ENCODE peak calls at places on chromosomes 6 and 20, in ten cellular contexts. L is AG04450; R is kidney; V is cardiac fibroblast; C is H9; A is Peyer's patch; M is endothelial cell; Z is MM.1S; Q is CD4-positive, alpha-beta T cell; Y is tibial nerve. I is an unnamed sample.

GRCh38 chr6:82045965-82046756 is 201.4 kb downstream of the IBTK start:
- DNase-seq in Z (no peak), Y (no peak), V (peak), Q (no peak), A (no peak), C (no peak), L (peak), M (no peak), R (no peak), I (no peak)

GRCh38 chr6:158686791-158687381 is 37.0 kb downstream of the SYTL3 start:
- DNase-seq in A (no peak), C (no peak), L (no peak), M (no peak), Z (no peak), Q (no peak), Y (no peak), R (no peak), V (no peak), I (peak)

GRCh38 chr20:43533060-43533459 is 25.6 kb downstream of the L3MBTL1 start:
- DNase-seq in L (no peak), C (no peak), R (no peak), Y (no peak), A (no peak), M (no peak), Q (no peak), Z (no peak), V (peak), I (no peak)

GRCh38 chr20:38843346-38843745 is 37.8 kb downstream of the PPP1R16B start:
- DNase-seq in Y (no peak), Z (no peak), L (no peak), C (no peak), M (no peak), A (no peak), R (no peak), V (no peak), Q (no peak), I (no peak)

GRCh38 chr6:35370124-35370741 is 27.9 kb downstream of the PPARD start:
- DNase-seq in Z (peak), L (peak), R (peak), Y (peak), V (peak), A (peak), Q (no peak), C (no peak), M (no peak), I (no peak)

GRCh38 chr6:115091461-115091860 is 748.6 kb upstream of the HS3ST5 start:
- DNase-seq in V (no peak), M (no peak), R (no peak), Q (no peak), C (no peak), A (no peak), Y (no peak), L (no peak), Z (no peak), I (no peak)

GRCh38 chr6:138267971-138268895 is 49.9 kb upstream of the PBOV1 start:
- DNase-seq in V (no peak), L (no peak), Y (no peak), A (no peak), Z (no peak), M (no peak), R (no peak), Q (no peak), C (no peak), I (no peak)

GRCh38 chr6:158358450-158359077 is 46.3 kb downstream of the TULP4 start:
- DNase-seq in Y (no peak), A (no peak), L (no peak), C (no peak), Z (no peak), M (no peak), R (no peak), Q (no peak), V (no peak), I (no peak)

GRCh38 chr6:8195040-8195713 is 92.8 kb upstream of the EEF1E1 start:
- DNase-seq in L (no peak), V (no peak), C (no peak), A (no peak), R (no peak), Z (no peak), M (peak), Y (no peak), Q (no peak), I (no peak)

GRCh38 chr6:41713650-41714291 is 21.6 kb downstream of the TFEB start:
- DNase-seq in M (no peak), C (no peak), Y (no peak), A (peak), V (peak), Z (no peak), Q (no peak), R (peak), L (no peak), I (no peak)

GRCh38 chr20:4465855-4466545 is 255.7 kb upstream of the PRND start:
- DNase-seq in M (no peak), Q (no peak), V (no peak), A (no peak), C (no peak), Z (no peak), Y (no peak), R (no peak), L (no peak), I (no peak)

DNA sequence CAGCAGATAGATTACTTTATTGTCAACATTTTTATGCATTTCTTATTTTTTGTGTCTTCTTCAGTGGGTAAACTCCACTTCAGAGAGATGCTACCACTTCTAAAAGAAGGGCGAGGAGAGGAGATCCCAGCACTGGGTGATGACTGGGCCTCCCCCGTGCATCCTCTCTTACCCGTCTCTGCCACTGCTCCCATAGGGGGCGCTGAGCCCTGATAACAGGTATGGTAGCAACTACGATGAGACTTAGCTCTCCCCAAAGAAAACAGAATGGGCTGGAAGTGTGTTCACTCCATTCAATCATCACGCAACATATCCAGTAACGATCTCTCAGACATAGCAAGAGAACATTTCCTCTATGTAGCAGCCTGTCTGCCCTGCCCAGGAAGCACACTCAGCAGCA is 533.3 kb upstream of the CDH4 start:
- DNase-seq in R (no peak), L (no peak), Y (no peak), V (no peak), M (peak), Q (no peak), Z (no peak), C (peak), A (no peak), I (no peak)
- TF ChIP-seq CTCF in R (no peak), L (no peak), Y (no peak), V (no peak), M (peak), Q (no peak), Z (no peak), C (peak), A (no peak), I (no peak)

GRCh38 chr20:1880529-1881239 is 14.5 kb upstream of the SIRPA start:
- DNase-seq in V (no peak), C (no peak), Q (no peak), Z (no peak), M (no peak), Y (no peak), A (no peak), R (no peak), L (no peak), I (no peak)

GRCh38 chr20:1882026-1882425 is 13.2 kb upstream of the SIRPA start:
- DNase-seq in L (no peak), Y (no peak), C (no peak), M (no peak), A (no peak), V (no peak), Z (no peak), Q (no peak), R (no peak), I (no peak)

GRCh38 chr20:1879369-1879768 is 15.8 kb upstream of the SIRPA start:
- DNase-seq in M (no peak), Q (no peak), Y (no peak), V (no peak), C (no peak), R (no peak), A (no peak), Z (no peak), L (no peak), I (no peak)

GRCh38 chr20:1879934-1880333 is 15.3 kb upstream of the SIRPA start:
- DNase-seq in Q (no peak), V (no peak), L (no peak), R (no peak), C (no peak), A (no peak), Z (no peak), M (no peak), Y (no peak), I (no peak)

GRCh38 chr20:1881240-1881835 is 13.9 kb upstream of the SIRPA start:
- DNase-seq in C (no peak), R (no peak), A (no peak), Z (no peak), Y (no peak), L (no peak), Q (no peak), V (no peak), M (no peak), I (no peak)
- TF ChIP-seq CTCF in C (no peak), R (no peak), A (no peak), Z (no peak), Y (no peak), L (no peak), Q (no peak), V (no peak), M (no peak), I (no peak)

GRCh38 chr6:16903470-16903869 is 142.2 kb upstream of the ATXN1 start:
- DNase-seq in C (no peak), M (no peak), R (no peak), Q (no peak), Y (peak), Z (no peak), A (no peak), V (peak), L (peak), I (no peak)

GRCh38 chr6:16902520-16902919 is 141.3 kb upstream of the ATXN1 start:
- DNase-seq in A (no peak), Z (no peak), L (no peak), R (no peak), C (no peak), Q (no peak), V (no peak), Y (no peak), M (no peak), I (no peak)

GRCh38 chr6:16901777-16902176 is 140.5 kb upstream of the ATXN1 start:
- DNase-seq in Q (no peak), C (no peak), Z (no peak), Y (peak), V (peak), M (no peak), R (no peak), A (no peak), L (no peak), I (no peak)

GRCh38 chr6:16897669-16898068 is 136.4 kb upstream of the ATXN1 start:
- DNase-seq in V (no peak), C (no peak), R (no peak), M (no peak), L (no peak), A (no peak), Q (no peak), Y (no peak), Z (no peak), I (no peak)

DNA sequence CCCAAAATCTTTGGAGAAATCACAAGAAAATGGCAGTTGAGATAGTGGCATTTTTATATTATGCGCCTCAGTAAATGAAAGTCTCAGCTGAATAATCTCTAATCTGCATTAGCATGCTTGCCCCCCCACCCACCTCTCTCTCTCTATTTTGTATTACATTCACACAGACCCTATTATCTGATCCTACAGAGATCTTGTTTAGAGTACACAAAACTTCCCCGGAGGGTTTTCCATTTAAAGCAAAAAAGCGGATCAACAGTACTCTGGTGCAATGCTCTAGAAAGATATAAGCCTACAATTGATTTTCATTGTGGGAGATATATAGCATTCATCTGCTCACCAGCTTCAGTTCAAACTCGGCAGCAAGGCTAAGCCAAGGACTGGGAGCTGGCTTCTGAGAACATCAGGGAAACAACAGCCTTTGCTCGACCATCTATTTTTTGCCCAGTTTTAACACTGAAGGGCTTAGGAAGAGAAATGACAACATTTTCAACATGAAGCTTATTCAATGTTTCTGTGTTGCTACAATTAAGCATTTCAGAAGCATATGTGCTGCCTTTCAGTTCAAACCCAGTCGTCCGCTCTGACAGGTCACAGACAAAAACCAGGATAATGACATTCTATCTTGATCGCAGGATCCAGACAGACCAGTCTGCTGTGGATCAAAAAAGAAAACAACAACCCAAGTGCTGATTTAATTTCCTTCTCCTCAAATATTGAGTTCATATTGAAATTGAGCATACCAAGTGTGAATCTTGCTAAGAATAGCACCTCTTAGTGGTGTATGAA is 137.6 kb upstream of the ATXN1 start:
- DNase-seq in A (no peak), M (no peak), Y (no peak), V (no peak), L (no peak), Z (no peak), C (no peak), Q (no peak), R (no peak), I (no peak)
- TF ChIP-seq CTCF in A (no peak), M (no peak), Y (no peak), V (no peak), L (no peak), Z (no peak), C (no peak), Q (no peak), R (no peak), I (no peak)

GRCh38 chr20:48723308-48724264 is 104.2 kb downstream of the PREX1 start:
- DNase-seq in L (no peak), M (no peak), V (peak), Q (no peak), C (no peak), R (peak), Z (no peak), A (peak), Y (peak), I (peak)

GRCh38 chr20:48722002-48722731 is 105.6 kb downstream of the PREX1 start:
- DNase-seq in V (peak), R (no peak), M (no peak), Q (no peak), C (no peak), L (no peak), Y (no peak), A (peak), Z (no peak), I (no peak)

GRCh38 chr20:48724891-48725588 is 102.8 kb downstream of the PREX1 start:
- DNase-seq in R (peak), L (no peak), V (no peak), Z (no peak), C (no peak), M (no peak), Q (no peak), A (no peak), Y (no peak), I (no peak)

GRCh38 chr20:48721324-48722001 is 106.3 kb downstream of the PREX1 start:
- DNase-seq in Q (no peak), Y (no peak), A (peak), Z (no peak), C (no peak), R (no peak), L (no peak), M (no peak), V (no peak), I (no peak)

DNA sequence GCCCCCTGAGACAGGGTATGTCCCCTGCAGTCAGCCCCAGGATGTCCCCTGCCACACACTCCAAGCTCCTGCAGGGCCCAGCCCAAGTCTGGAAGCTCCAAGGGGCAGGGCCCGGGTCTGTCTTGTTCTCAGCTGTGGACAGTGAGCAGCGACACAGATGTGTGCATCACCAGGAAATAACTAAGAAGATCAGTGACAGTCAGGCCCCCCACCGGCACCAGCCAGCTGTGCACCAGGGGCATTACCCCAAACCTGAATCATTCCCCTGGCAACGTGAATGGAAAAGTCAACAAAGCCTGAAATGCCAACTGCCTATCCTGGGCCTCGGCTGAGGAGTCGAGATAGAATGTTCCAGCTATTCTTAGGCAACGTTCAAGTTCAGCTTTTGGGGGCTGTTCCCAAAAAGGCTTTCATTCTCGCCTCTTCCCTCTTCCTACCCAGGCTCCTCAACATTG is 105.0 kb downstream of the PREX1 start:
- DNase-seq in R (no peak), L (no peak), Q (no peak), V (peak), M (no peak), Y (peak), A (peak), C (no peak), Z (no peak), I (peak)
- TF ChIP-seq CTCF in R (no peak), L (no peak), Q (no peak), V (no peak), M (no peak), Y (no peak), A (no peak), C (no peak), Z (no peak), I (no peak)